ENCODE peak calls at places on chromosomes 1 and 21, in eight cellular contexts. One of them, this sample, is unnamed.

GRCh38 chr1:201955750-201956143 is 444 bp downstream of the TIMM17A start:
- DNase-seq in astrocyte of the spinal cord: no peak
- DNase-seq in Calu3: no peak
- DNase-seq in NAMALWA: no peak
- DNase-seq in SK-N-SH: no peak
- DNase-seq in EL: no peak
- DNase-seq in stimulated activated CD8-positive, alpha-beta memory T cell treated with anti-CD3 and anti-CD28 coated beads, Interleukin-4, amount 100 ng/mL, for 4 hours: no peak
- DNase-seq in H9: no peak
- DNase-seq in this sample: no peak

GRCh38 chr1:103960710-103961109 is 211.0 kb downstream of the AMY1C start:
- DNase-seq in stimulated activated CD8-positive, alpha-beta memory T cell treated with anti-CD3 and anti-CD28 coated beads, Interleukin-4, amount 100 ng/mL, for 4 hours: no peak
- DNase-seq in H9: no peak
- DNase-seq in astrocyte of the spinal cord: no peak
- DNase-seq in SK-N-SH: no peak
- DNase-seq in EL: no peak
- DNase-seq in NAMALWA: no peak
- DNase-seq in Calu3: no peak
- DNase-seq in this sample: no peak

GRCh38 chr1:151130837-151131586 is 15.4 kb downstream of the SEMA6C start:
- DNase-seq in Calu3: peak
- DNase-seq in astrocyte of the spinal cord: peak
- DNase-seq in stimulated activated CD8-positive, alpha-beta memory T cell treated with anti-CD3 and anti-CD28 coated beads, Interleukin-4, amount 100 ng/mL, for 4 hours: peak
- DNase-seq in NAMALWA: no peak
- DNase-seq in EL: peak
- DNase-seq in H9: peak
- DNase-seq in SK-N-SH: peak
- DNase-seq in this sample: peak

GRCh38 chr1:39116868-39117728 is 87.4 kb upstream of the MACF1 start:
- DNase-seq in astrocyte of the spinal cord: no peak
- DNase-seq in EL: peak
- DNase-seq in NAMALWA: no peak
- DNase-seq in stimulated activated CD8-positive, alpha-beta memory T cell treated with anti-CD3 and anti-CD28 coated beads, Interleukin-4, amount 100 ng/mL, for 4 hours: no peak
- DNase-seq in SK-N-SH: no peak
- DNase-seq in Calu3: peak
- DNase-seq in H9: no peak
- DNase-seq in this sample: no peak

GRCh38 chr1:147665521-147665920 is 4.8 kb downstream of the ACP6 start:
- DNase-seq in astrocyte of the spinal cord: no peak
- DNase-seq in NAMALWA: peak
- DNase-seq in Calu3: peak
- DNase-seq in EL: no peak
- DNase-seq in SK-N-SH: no peak
- DNase-seq in H9: no peak
- DNase-seq in stimulated activated CD8-positive, alpha-beta memory T cell treated with anti-CD3 and anti-CD28 coated beads, Interleukin-4, amount 100 ng/mL, for 4 hours: no peak
- DNase-seq in this sample: no peak

GRCh38 chr1:167173516-167174184 is 47.0 kb upstream of the POU2F1 start:
- DNase-seq in SK-N-SH: no peak
- DNase-seq in Calu3: no peak
- DNase-seq in NAMALWA: no peak
- DNase-seq in astrocyte of the spinal cord: peak
- DNase-seq in H9: no peak
- DNase-seq in EL: peak
- DNase-seq in stimulated activated CD8-positive, alpha-beta memory T cell treated with anti-CD3 and anti-CD28 coated beads, Interleukin-4, amount 100 ng/mL, for 4 hours: no peak
- DNase-seq in this sample: no peak

GRCh38 chr1:5913876-5914275 is 78.3 kb downstream of the NPHP4 start:
- DNase-seq in astrocyte of the spinal cord: no peak
- DNase-seq in Calu3: no peak
- DNase-seq in NAMALWA: no peak
- DNase-seq in EL: no peak
- DNase-seq in H9: peak
- DNase-seq in SK-N-SH: no peak
- DNase-seq in stimulated activated CD8-positive, alpha-beta memory T cell treated with anti-CD3 and anti-CD28 coated beads, Interleukin-4, amount 100 ng/mL, for 4 hours: no peak
- DNase-seq in this sample: no peak

GRCh38 chr1:172466795-172467407 is 23.0 kb upstream of the PIGC start:
- DNase-seq in NAMALWA: no peak
- DNase-seq in stimulated activated CD8-positive, alpha-beta memory T cell treated with anti-CD3 and anti-CD28 coated beads, Interleukin-4, amount 100 ng/mL, for 4 hours: no peak
- DNase-seq in H9: no peak
- DNase-seq in astrocyte of the spinal cord: no peak
- DNase-seq in Calu3: peak
- DNase-seq in SK-N-SH: no peak
- DNase-seq in EL: peak
- DNase-seq in this sample: no peak

GRCh38 chr21:43934716-43935705 is 70.0 kb downstream of the AGPAT3 start:
- DNase-seq in SK-N-SH: no peak
- DNase-seq in NAMALWA: no peak
- DNase-seq in H9: no peak
- DNase-seq in stimulated activated CD8-positive, alpha-beta memory T cell treated with anti-CD3 and anti-CD28 coated beads, Interleukin-4, amount 100 ng/mL, for 4 hours: no peak
- DNase-seq in Calu3: no peak
- DNase-seq in EL: no peak
- DNase-seq in astrocyte of the spinal cord: no peak
- DNase-seq in this sample: no peak

GRCh38 chr1:19007491-19008441 is 51.3 kb upstream of the IFFO2 start:
- DNase-seq in stimulated activated CD8-positive, alpha-beta memory T cell treated with anti-CD3 and anti-CD28 coated beads, Interleukin-4, amount 100 ng/mL, for 4 hours: no peak
- DNase-seq in NAMALWA: no peak
- DNase-seq in H9: no peak
- DNase-seq in Calu3: peak
- DNase-seq in SK-N-SH: peak
- DNase-seq in astrocyte of the spinal cord: no peak
- DNase-seq in EL: no peak
- DNase-seq in this sample: no peak

GRCh38 chr1:82226198-82226505 is 425.4 kb downstream of the ADGRL2 start:
- DNase-seq in NAMALWA: no peak
- DNase-seq in stimulated activated CD8-positive, alpha-beta memory T cell treated with anti-CD3 and anti-CD28 coated beads, Interleukin-4, amount 100 ng/mL, for 4 hours: no peak
- DNase-seq in EL: no peak
- DNase-seq in Calu3: no peak
- DNase-seq in astrocyte of the spinal cord: no peak
- DNase-seq in SK-N-SH: no peak
- DNase-seq in H9: no peak
- DNase-seq in this sample: no peak

GRCh38 chr1:168628807-168629206 is 52.4 kb downstream of the XCL1 start:
- DNase-seq in astrocyte of the spinal cord: peak
- DNase-seq in NAMALWA: no peak
- DNase-seq in SK-N-SH: no peak
- DNase-seq in Calu3: peak
- DNase-seq in H9: no peak
- DNase-seq in stimulated activated CD8-positive, alpha-beta memory T cell treated with anti-CD3 and anti-CD28 coated beads, Interleukin-4, amount 100 ng/mL, for 4 hours: no peak
- DNase-seq in EL: peak
- DNase-seq in this sample: no peak

GRCh38 chr1:68479501-68479900 is 17.4 kb downstream of the DEPDC1 start:
- DNase-seq in SK-N-SH: no peak
- DNase-seq in EL: no peak
- DNase-seq in H9: no peak
- DNase-seq in astrocyte of the spinal cord: no peak
- DNase-seq in stimulated activated CD8-positive, alpha-beta memory T cell treated with anti-CD3 and anti-CD28 coated beads, Interleukin-4, amount 100 ng/mL, for 4 hours: no peak
- DNase-seq in NAMALWA: no peak
- DNase-seq in Calu3: no peak
- DNase-seq in this sample: peak

GRCh38 chr1:184802739-184803492 is 48.3 kb upstream of the EDEM3 start:
- DNase-seq in astrocyte of the spinal cord: peak
- DNase-seq in Calu3: no peak
- DNase-seq in NAMALWA: no peak
- DNase-seq in SK-N-SH: peak
- DNase-seq in EL: peak
- DNase-seq in H9: no peak
- DNase-seq in stimulated activated CD8-positive, alpha-beta memory T cell treated with anti-CD3 and anti-CD28 coated beads, Interleukin-4, amount 100 ng/mL, for 4 hours: no peak
- DNase-seq in this sample: no peak

GRCh38 chr1:92404661-92405060 is 82.1 kb downstream of the GFI1 start:
- DNase-seq in stimulated activated CD8-positive, alpha-beta memory T cell treated with anti-CD3 and anti-CD28 coated beads, Interleukin-4, amount 100 ng/mL, for 4 hours: no peak
- DNase-seq in Calu3: no peak
- DNase-seq in NAMALWA: no peak
- DNase-seq in H9: no peak
- DNase-seq in SK-N-SH: no peak
- DNase-seq in EL: peak
- DNase-seq in astrocyte of the spinal cord: no peak
- DNase-seq in this sample: no peak

GRCh38 chr1:94757931-94758330 is 62.2 kb upstream of the SLC44A3 start:
- DNase-seq in Calu3: no peak
- DNase-seq in EL: no peak
- DNase-seq in astrocyte of the spinal cord: peak
- DNase-seq in H9: no peak
- DNase-seq in SK-N-SH: no peak
- DNase-seq in NAMALWA: no peak
- DNase-seq in stimulated activated CD8-positive, alpha-beta memory T cell treated with anti-CD3 and anti-CD28 coated beads, Interleukin-4, amount 100 ng/mL, for 4 hours: no peak
- DNase-seq in this sample: no peak

GRCh38 chr1:53483170-53483569 is 24.0 kb downstream of the DMRTB1 start:
- DNase-seq in stimulated activated CD8-positive, alpha-beta memory T cell treated with anti-CD3 and anti-CD28 coated beads, Interleukin-4, amount 100 ng/mL, for 4 hours: no peak
- DNase-seq in SK-N-SH: no peak
- DNase-seq in Calu3: no peak
- DNase-seq in EL: no peak
- DNase-seq in astrocyte of the spinal cord: no peak
- DNase-seq in NAMALWA: no peak
- DNase-seq in H9: no peak
- DNase-seq in this sample: no peak